ENCODE peak calls at places on chromosomes 5 and 9, in ten cellular contexts. B is ovary, A is OCI-LY7, F is RWPE1, W is A549, J is adrenal gland, M is keratinocyte, P is mammary epithelial cell, V is SK-N-SH, E is tibial artery. X is an unnamed sample.

GRCh38 chr5:90483206-90483605 is 8.5 kb downstream of the POLR3G start:
- DNase-seq in B (no peak), A (no peak), F (no peak), W (no peak), J (no peak), M (no peak), P (no peak), V (no peak), E (no peak), X (no peak)

GRCh38 chr5:77843570-77844407 is 67.7 kb upstream of the TBCA start:
- DNase-seq in B (no peak), A (no peak), F (no peak), W (no peak), J (no peak), M (no peak), P (no peak), V (no peak), E (no peak), X (no peak)

GRCh38 chr9:98742325-98743280 is 33.9 kb upstream of the GABBR2 start:
- DNase-seq in B (no peak), A (no peak), F (peak), W (peak), J (no peak), M (no peak), P (peak), V (no peak), E (no peak), X (no peak)

GRCh38 chr5:37786855-37787254 is 53.0 kb downstream of the GDNF start:
- DNase-seq in B (no peak), A (no peak), F (peak), W (no peak), J (peak), M (peak), P (peak), V (no peak), E (no peak), X (no peak)

GRCh38 chr5:72137826-72138409 is 30.6 kb downstream of the MAP1B start:
- DNase-seq in B (no peak), A (peak), F (peak), W (peak), J (no peak), M (no peak), P (no peak), V (no peak), E (no peak), X (no peak)

GRCh38 chr5:5014836-5015235 is 125.3 kb upstream of the ADAMTS16 start:
- DNase-seq in B (no peak), A (no peak), F (peak), W (no peak), J (no peak), M (no peak), P (peak), V (no peak), E (no peak), X (no peak)

GRCh38 chr9:9612270-9612669 is 1000.5 kb downstream of the PTPRD start:
- DNase-seq in B (no peak), A (peak), F (no peak), W (no peak), J (no peak), M (no peak), P (no peak), V (peak), E (no peak), X (no peak)

GRCh38 chr9:105079457-105079856 is 151.5 kb upstream of the ABCA1 start:
- DNase-seq in B (no peak), A (no peak), F (no peak), W (no peak), J (no peak), M (no peak), P (no peak), V (no peak), E (no peak), X (no peak)

GRCh38 chr9:113463418-113464285 is at the start of gene RGS3:
- DNase-seq in B (no peak), A (no peak), F (peak), W (peak), J (peak), M (no peak), P (peak), V (no peak), E (peak), X (no peak)

GRCh38 chr9:129174724-129175514 is 3.1 kb downstream of the IER5L start:
- DNase-seq in B (peak), A (peak), F (peak), W (peak), J (peak), M (peak), P (peak), V (peak), E (peak), X (peak)

GRCh38 chr5:61098251-61098650 is 64.0 kb downstream of the SMIM15 start:
- DNase-seq in B (no peak), A (no peak), F (no peak), W (no peak), J (no peak), M (no peak), P (no peak), V (peak), E (no peak), X (no peak)

GRCh38 chr9:95970356-95970755 is 94.9 kb downstream of the ERCC6L2 start:
- DNase-seq in B (no peak), A (no peak), F (no peak), W (no peak), J (no peak), M (no peak), P (no peak), V (no peak), E (no peak), X (no peak)

GRCh38 chr9:15121591-15121990 is 185.4 kb downstream of the TTC39B start:
- DNase-seq in B (no peak), A (no peak), F (no peak), W (no peak), J (no peak), M (no peak), P (no peak), V (no peak), E (no peak), X (no peak)

GRCh38 chr9:18255158-18255629 is 218.8 kb upstream of the ADAMTSL1 start:
- DNase-seq in B (peak), A (peak), F (peak), W (peak), J (peak), M (no peak), P (peak), V (peak), E (peak), X (peak)

GRCh38 chr5:126552614-126553013 is 42.4 kb downstream of the ALDH7A1 start:
- DNase-seq in B (no peak), A (no peak), F (no peak), W (no peak), J (no peak), M (no peak), P (no peak), V (no peak), E (no peak), X (no peak)

GRCh38 chr5:43648499-43649124 is 45.6 kb downstream of the NNT start:
- DNase-seq in B (no peak), A (no peak), F (no peak), W (no peak), J (no peak), M (no peak), P (no peak), V (no peak), E (no peak), X (no peak)

GRCh38 chr9:86341007-86341491 is 13.2 kb downstream of the TUT7 start:
- DNase-seq in B (no peak), A (no peak), F (no peak), W (no peak), J (no peak), M (no peak), P (no peak), V (no peak), E (no peak), X (no peak)

GRCh38 chr5:106415541-106415940 is 1255.2 kb downstream of the EFNA5 start:
- DNase-seq in B (no peak), A (no peak), F (peak), W (no peak), J (no peak), M (no peak), P (peak), V (no peak), E (no peak), X (no peak)

GRCh38 chr5:160651682-160652645 is 200.0 kb downstream of the ATP10B start:
- DNase-seq in B (no peak), A (no peak), F (no peak), W (no peak), J (no peak), M (no peak), P (no peak), V (no peak), E (no peak), X (no peak)

GRCh38 chr9:10282084-10282483 is 330.7 kb downstream of the PTPRD start:
- DNase-seq in B (no peak), A (no peak), F (no peak), W (no peak), J (no peak), M (no peak), P (no peak), V (no peak), E (no peak), X (no peak)

GRCh38 chr5:34609951-34610431 is 46.1 kb upstream of the RAI14 start:
- DNase-seq in B (no peak), A (no peak), F (no peak), W (no peak), J (no peak), M (no peak), P (peak), V (no peak), E (no peak), X (no peak)

GRCh38 chr9:93081081-93081529 is 14.9 kb upstream of the CARD19 start:
- DNase-seq in B (no peak), A (no peak), F (no peak), W (no peak), J (no peak), M (no peak), P (no peak), V (peak), E (peak), X (no peak)

GRCh38 chr9:95505676-95506437 is 10.9 kb downstream of the PTCH1 start:
- DNase-seq in B (peak), A (peak), F (peak), W (peak), J (peak), M (no peak), P (peak), V (peak), E (peak), X (no peak)

GRCh38 chr9:117706421-117707150 is 2.4 kb downstream of the TLR4 start:
- DNase-seq in B (no peak), A (no peak), F (no peak), W (no peak), J (no peak), M (no peak), P (peak), V (no peak), E (no peak), X (no peak)

GRCh38 chr9:71253021-71253420 is 131.6 kb upstream of the TRPM3 start:
- DNase-seq in B (no peak), A (no peak), F (no peak), W (no peak), J (no peak), M (no peak), P (peak), V (no peak), E (no peak), X (no peak)

GRCh38 chr5:150073677-150074076 is 12.7 kb downstream of the CSF1R start:
- DNase-seq in B (no peak), A (no peak), F (no peak), W (no peak), J (no peak), M (no peak), P (no peak), V (no peak), E (no peak), X (no peak)

GRCh38 chr5:172436078-172436873 is 18.0 kb downstream of the SH3PXD2B start:
- DNase-seq in B (no peak), A (no peak), F (no peak), W (no peak), J (no peak), M (no peak), P (no peak), V (no peak), E (no peak), X (no peak)

GRCh38 chr5:146173597-146173996 is 8.9 kb downstream of the LARS1 start:
- DNase-seq in B (no peak), A (peak), F (no peak), W (no peak), J (no peak), M (no peak), P (no peak), V (no peak), E (no peak), X (no peak)

GRCh38 chr5:53091304-53091703 is 18.3 kb downstream of the MOCS2 start:
- DNase-seq in B (no peak), A (no peak), F (peak), W (no peak), J (no peak), M (no peak), P (no peak), V (no peak), E (no peak), X (no peak)

DNA sequence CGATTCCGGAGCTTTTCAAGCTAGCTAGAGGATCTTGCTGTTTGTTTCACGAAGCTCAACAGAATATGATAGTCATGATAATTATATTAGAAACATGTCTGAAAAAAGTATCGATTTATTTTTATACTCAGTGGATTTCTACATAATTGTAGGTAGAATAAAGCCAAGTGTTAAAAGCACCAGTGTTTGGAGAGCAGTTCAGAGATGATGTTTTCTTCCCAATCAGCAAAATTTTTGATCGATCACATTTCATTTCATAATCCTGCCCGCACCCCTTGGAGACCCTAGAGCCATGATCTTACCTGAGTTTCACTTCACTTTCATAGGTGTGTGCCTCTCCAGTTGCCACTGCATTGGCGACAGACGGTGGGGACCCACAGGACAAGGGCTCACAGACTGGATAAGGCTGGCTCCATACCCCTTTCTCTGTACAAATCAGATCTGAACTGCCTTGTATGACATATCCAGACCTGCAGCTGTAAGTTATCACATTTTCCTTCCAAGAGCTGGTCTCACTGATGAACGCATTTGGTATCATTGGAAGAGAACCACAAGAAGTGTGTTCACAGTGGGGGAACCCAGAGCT is 68.3 kb upstream of the TXNDC8 start:
- DNase-seq in B (no peak), A (no peak), F (no peak), W (no peak), J (no peak), M (no peak), P (no peak), V (no peak), E (no peak), X (no peak)
- H3K27ac ChIP-seq in B (no peak), A (no peak), F (no peak), W (no peak), J (no peak), M (no peak), P (no peak), V (no peak), E (no peak), X (no peak)

GRCh38 chr5:17177491-17178204 is 39.8 kb upstream of the BASP1 start:
- DNase-seq in B (no peak), A (no peak), F (no peak), W (no peak), J (no peak), M (no peak), P (no peak), V (no peak), E (no peak), X (no peak)
- TF ChIP-seq CTCF in B (no peak), A (no peak), F (no peak), W (no peak), J (no peak), M (no peak), P (no peak), V (no peak), E (no peak), X (no peak)

GRCh38 chr9:73577867-73578266 is 426.2 kb downstream of the ANXA1 start:
- DNase-seq in B (no peak), A (no peak), F (peak), W (no peak), J (no peak), M (no peak), P (peak), V (peak), E (no peak), X (no peak)
- H3K27ac ChIP-seq in B (no peak), A (no peak), F (no peak), W (no peak), J (no peak), M (no peak), P (no peak), V (no peak), E (no peak), X (no peak)

GRCh38 chr9:133049043-133049442 is 12.7 kb upstream of the CEL start:
- DNase-seq in B (no peak), A (no peak), F (no peak), W (no peak), J (no peak), M (no peak), P (no peak), V (no peak), E (no peak), X (no peak)

GRCh38 chr9:133046900-133047295 is 14.9 kb upstream of the CEL start:
- DNase-seq in B (no peak), A (no peak), F (no peak), W (no peak), J (no peak), M (no peak), P (no peak), V (no peak), E (no peak), X (no peak)

GRCh38 chr9:133050781-133051180 is 11.0 kb upstream of the CEL start:
- DNase-seq in B (no peak), A (no peak), F (no peak), W (no peak), J (no peak), M (no peak), P (no peak), V (no peak), E (no peak), X (no peak)

GRCh38 chr9:133050142-133050541 is 11.6 kb upstream of the CEL start:
- DNase-seq in B (no peak), A (no peak), F (no peak), W (no peak), J (no peak), M (no peak), P (no peak), V (no peak), E (no peak), X (no peak)

GRCh38 chr9:133048595-133048994 is 13.2 kb upstream of the CEL start:
- DNase-seq in B (no peak), A (peak), F (peak), W (peak), J (peak), M (no peak), P (no peak), V (peak), E (no peak), X (no peak)
- TF ChIP-seq CTCF in B (no peak), A (peak), F (peak), W (peak), J (peak), M (peak), P (peak), V (peak), E (no peak), X (peak)

DNA sequence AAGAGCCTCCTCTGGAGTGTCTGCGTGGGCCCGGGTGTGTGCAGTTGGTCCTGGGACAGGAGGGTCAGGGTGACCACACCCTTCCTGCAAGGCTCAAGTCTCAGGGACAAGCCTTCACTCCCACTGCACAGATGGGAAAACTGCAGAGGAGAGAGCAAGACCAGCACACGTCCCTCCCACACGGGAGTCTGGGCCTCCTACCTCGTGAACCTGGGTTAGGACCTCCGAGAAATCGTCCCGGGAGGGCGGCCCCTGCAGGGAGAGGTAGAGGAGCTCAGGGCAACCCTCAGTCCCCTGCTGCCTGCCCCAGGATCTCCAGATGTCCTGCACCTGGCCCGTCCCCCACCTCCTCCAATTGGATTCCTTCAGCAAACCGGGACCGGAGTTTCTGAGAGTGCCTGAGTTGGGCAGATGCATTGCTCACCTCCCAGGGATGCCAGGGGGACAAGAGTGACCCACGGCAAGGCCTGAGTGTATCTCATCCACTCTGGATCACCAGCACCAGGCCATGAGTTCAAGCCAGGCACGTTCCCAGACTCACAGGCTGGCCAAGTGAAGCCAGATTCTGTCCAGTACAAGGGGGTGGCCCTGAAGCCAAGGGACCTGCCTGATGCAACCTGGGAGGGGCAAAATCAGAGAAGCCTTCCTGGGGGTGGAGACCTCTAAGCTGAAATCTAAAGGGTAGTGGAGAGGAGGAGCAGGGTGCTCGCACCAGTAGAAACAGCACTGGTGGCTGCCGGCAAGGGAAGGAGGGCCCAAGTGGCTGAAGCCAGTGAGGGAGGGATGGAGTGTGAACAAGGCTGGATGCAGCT is 2.1 kb downstream of the PIP5KL1 start:
- DNase-seq in B (no peak), A (no peak), F (no peak), W (no peak), J (no peak), M (no peak), P (no peak), V (no peak), E (no peak), X (no peak)
- H3K27ac ChIP-seq in B (no peak), A (no peak), F (peak), W (peak), J (no peak), M (no peak), P (no peak), V (no peak), E (no peak), X (no peak)

DNA sequence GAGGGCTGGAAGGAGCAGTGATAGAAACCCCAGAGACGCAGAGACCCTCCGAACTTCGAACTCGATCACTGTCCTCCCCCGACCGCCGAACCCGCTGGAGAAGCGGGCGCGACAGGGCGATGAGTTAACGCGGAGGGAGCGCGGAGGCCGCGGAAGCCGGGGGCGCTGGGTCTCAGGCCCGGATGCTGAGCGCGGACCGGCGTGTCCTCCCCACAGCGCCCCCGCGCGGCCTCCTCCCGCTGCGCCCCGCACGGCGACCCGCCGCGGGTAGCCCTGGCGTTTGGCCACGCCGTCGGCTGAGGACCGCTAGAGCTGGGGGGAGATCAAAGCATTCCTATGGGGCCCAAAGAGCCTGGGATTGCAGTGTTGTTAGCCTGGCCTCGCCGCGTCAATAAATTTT is 7.7 kb upstream of the DMRT2 start:
- DNase-seq in B (no peak), A (no peak), F (no peak), W (no peak), J (no peak), M (no peak), P (no peak), V (peak), E (no peak), X (no peak)
- TF ChIP-seq CTCF in B (no peak), A (no peak), F (no peak), W (no peak), J (no peak), M (no peak), P (no peak), V (peak), E (no peak), X (no peak)

GRCh38 chr5:151104795-151105194 is 24.0 kb upstream of the TNIP1 start:
- DNase-seq in B (peak), A (no peak), F (no peak), W (no peak), J (no peak), M (no peak), P (no peak), V (no peak), E (peak), X (no peak)

GRCh38 chr5:151107084-151107483 is 26.2 kb upstream of the TNIP1 start:
- DNase-seq in B (no peak), A (no peak), F (no peak), W (no peak), J (no peak), M (no peak), P (no peak), V (no peak), E (no peak), X (no peak)

GRCh38 chr5:151106509-151106908 is 25.7 kb upstream of the TNIP1 start:
- DNase-seq in B (no peak), A (no peak), F (no peak), W (no peak), J (no peak), M (no peak), P (no peak), V (no peak), E (no peak), X (no peak)

GRCh38 chr5:151106073-151106472 is 25.2 kb upstream of the TNIP1 start:
- DNase-seq in B (no peak), A (no peak), F (no peak), W (no peak), J (no peak), M (no peak), P (no peak), V (no peak), E (no peak), X (no peak)

GRCh38 chr5:151105561-151105960 is 24.7 kb upstream of the TNIP1 start:
- DNase-seq in B (no peak), A (no peak), F (no peak), W (no peak), J (no peak), M (no peak), P (no peak), V (no peak), E (no peak), X (no peak)
- H3K27ac ChIP-seq in B (no peak), A (no peak), F (no peak), W (no peak), J (no peak), M (no peak), P (no peak), V (no peak), E (no peak), X (no peak)

GRCh38 chr9:2597483-2597882 is 24.1 kb upstream of the VLDLR start:
- DNase-seq in B (no peak), A (no peak), F (no peak), W (no peak), J (no peak), M (no peak), P (no peak), V (no peak), E (no peak), X (no peak)
- TF ChIP-seq CTCF in B (no peak), A (no peak), F (no peak), W (no peak), J (no peak), M (no peak), P (no peak), V (no peak), E (no peak), X (no peak)